ENCODE peak calls at places on chromosomes 12 and 14, in eight cellular contexts. U is OCI-LY7; M is dorsolateral prefrontal cortex; R is naive thymus-derived CD4-positive, alpha-beta T cell; J is H9; V is tibial artery; Z is heart left ventricle; X is GM23248. B is an unnamed sample.

GRCh38 chr14:85165091-85165490 is 364.9 kb upstream of the FLRT2 start:
- DNase-seq in U (no peak), M (no peak), R (no peak), J (no peak), V (no peak), Z (peak), X (no peak), B (no peak)

GRCh38 chr12:107319536-107320030 is 226.2 kb upstream of the CRY1 start:
- DNase-seq in U (no peak), M (no peak), R (peak), J (no peak), V (no peak), Z (no peak), X (peak), B (no peak)

GRCh38 chr14:101077511-101078074 is 174.1 kb upstream of the RTL1 start:
- DNase-seq in U (no peak), M (peak), R (no peak), J (peak), V (peak), Z (no peak), X (peak), B (no peak)

GRCh38 chr14:74503973-74504335 is 10.4 kb downstream of the ISCA2 start:
- DNase-seq in U (no peak), M (no peak), R (no peak), J (no peak), V (no peak), Z (no peak), X (no peak), B (no peak)

GRCh38 chr14:51410846-51411245 is 170.8 kb downstream of the TMX1 start:
- DNase-seq in U (no peak), M (no peak), R (no peak), J (no peak), V (no peak), Z (no peak), X (no peak), B (no peak)

GRCh38 chr12:28088566-28089277 is 101.5 kb upstream of the CCDC91 start:
- DNase-seq in U (no peak), M (no peak), R (no peak), J (no peak), V (no peak), Z (no peak), X (peak), B (no peak)

GRCh38 chr12:120229071-120229582 is 28.2 kb upstream of the RPLP0 start:
- DNase-seq in U (peak), M (no peak), R (no peak), J (no peak), V (no peak), Z (peak), X (no peak), B (no peak)

GRCh38 chr12:126676426-126676825 is 1590.5 kb upstream of the TMEM132C start:
- DNase-seq in U (no peak), M (no peak), R (no peak), J (no peak), V (no peak), Z (no peak), X (no peak), B (no peak)

GRCh38 chr12:44876554-44877275 is 600 bp upstream of the NELL2 start:
- DNase-seq in U (peak), M (peak), R (peak), J (peak), V (no peak), Z (no peak), X (peak), B (no peak)

GRCh38 chr12:66131067-66131688 is 628 bp upstream of the LLPH start:
- DNase-seq in U (no peak), M (no peak), R (no peak), J (no peak), V (no peak), Z (no peak), X (peak), B (no peak)

GRCh38 chr12:29634057-29634456 is 136.6 kb upstream of the OVCH1 start:
- DNase-seq in U (no peak), M (no peak), R (no peak), J (no peak), V (no peak), Z (no peak), X (peak), B (no peak)

GRCh38 chr14:96682401-96682800 is 114.8 kb upstream of the VRK1 start:
- DNase-seq in U (no peak), M (no peak), R (no peak), J (no peak), V (no peak), Z (no peak), X (peak), B (no peak)

GRCh38 chr14:86462193-86462592 is 932.2 kb downstream of the FLRT2 start:
- DNase-seq in U (peak), M (no peak), R (no peak), J (peak), V (no peak), Z (no peak), X (peak), B (no peak)

GRCh38 chr12:32230607-32230982 is 123.9 kb downstream of the BICD1 start:
- DNase-seq in U (peak), M (no peak), R (no peak), J (no peak), V (no peak), Z (no peak), X (no peak), B (no peak)

GRCh38 chr12:46110220-46110700 is 119.9 kb upstream of the SCAF11 start:
- DNase-seq in U (peak), M (no peak), R (no peak), J (no peak), V (no peak), Z (peak), X (no peak), B (no peak)

GRCh38 chr12:120529641-120530314 is 820 bp upstream of the COQ5 start:
- DNase-seq in U (peak), M (peak), R (no peak), J (peak), V (no peak), Z (no peak), X (peak), B (no peak)

GRCh38 chr12:64889434-64890216 is 65.2 kb downstream of the TBC1D30 start:
- DNase-seq in U (no peak), M (no peak), R (no peak), J (peak), V (no peak), Z (no peak), X (no peak), B (no peak)

GRCh38 chr12:1934831-1935230 is 16.4 kb upstream of the CACNA2D4 start:
- DNase-seq in U (no peak), M (no peak), R (no peak), J (no peak), V (no peak), Z (no peak), X (no peak), B (no peak)

GRCh38 chr14:38282941-38283340 is 27.0 kb upstream of the CLEC14A start:
- DNase-seq in U (no peak), M (no peak), R (no peak), J (no peak), V (no peak), Z (no peak), X (no peak), B (no peak)

GRCh38 chr14:90677484-90678045 is 138.7 kb downstream of the TTC7B start:
- DNase-seq in U (no peak), M (no peak), R (peak), J (no peak), V (no peak), Z (no peak), X (peak), B (no peak)

GRCh38 chr14:86321151-86321550 is 791.2 kb downstream of the FLRT2 start:
- DNase-seq in U (peak), M (no peak), R (no peak), J (no peak), V (no peak), Z (no peak), X (no peak), B (no peak)

GRCh38 chr12:25200703-25201102 is 5.7 kb downstream of the ETFRF1 start:
- DNase-seq in U (no peak), M (no peak), R (no peak), J (no peak), V (no peak), Z (no peak), X (peak), B (no peak)

GRCh38 chr12:108570743-108571603 is 8.6 kb downstream of the ISCU start:
- DNase-seq in U (peak), M (no peak), R (peak), J (no peak), V (no peak), Z (no peak), X (peak), B (no peak)

GRCh38 chr12:89033062-89033461 is 319.2 kb downstream of the DUSP6 start:
- DNase-seq in U (no peak), M (no peak), R (no peak), J (no peak), V (no peak), Z (no peak), X (no peak), B (no peak)

GRCh38 chr14:90567991-90568390 is 171.2 kb downstream of the CALM1 start:
- DNase-seq in U (no peak), M (no peak), R (no peak), J (no peak), V (no peak), Z (no peak), X (no peak), B (no peak)

GRCh38 chr12:93100610-93101009 is 171.5 kb upstream of the EEA1 start:
- DNase-seq in U (no peak), M (no peak), R (no peak), J (no peak), V (no peak), Z (no peak), X (peak), B (no peak)

GRCh38 chr12:124484526-124484953 is 82.9 kb downstream of the NCOR2 start:
- DNase-seq in U (peak), M (no peak), R (no peak), J (no peak), V (no peak), Z (no peak), X (no peak), B (no peak)

GRCh38 chr12:9221476-9221875 is 13.3 kb upstream of the PZP start:
- DNase-seq in U (no peak), M (no peak), R (no peak), J (no peak), V (no peak), Z (no peak), X (no peak), B (no peak)

GRCh38 chr12:57170408-57170807 is 23.0 kb upstream of the LRP1-AS start:
- DNase-seq in U (no peak), M (no peak), R (no peak), J (no peak), V (no peak), Z (no peak), X (no peak), B (no peak)

GRCh38 chr12:57173683-57174082 is 26.3 kb upstream of the LRP1-AS start:
- DNase-seq in U (no peak), M (no peak), R (no peak), J (no peak), V (no peak), Z (no peak), X (no peak), B (no peak)

GRCh38 chr12:57169969-57170368 is 22.6 kb upstream of the LRP1-AS start:
- DNase-seq in U (no peak), M (no peak), R (no peak), J (no peak), V (no peak), Z (no peak), X (no peak), B (no peak)

GRCh38 chr12:57173089-57173488 is 25.7 kb upstream of the LRP1-AS start:
- DNase-seq in U (peak), M (no peak), R (no peak), J (peak), V (no peak), Z (no peak), X (peak), B (no peak)

DNA sequence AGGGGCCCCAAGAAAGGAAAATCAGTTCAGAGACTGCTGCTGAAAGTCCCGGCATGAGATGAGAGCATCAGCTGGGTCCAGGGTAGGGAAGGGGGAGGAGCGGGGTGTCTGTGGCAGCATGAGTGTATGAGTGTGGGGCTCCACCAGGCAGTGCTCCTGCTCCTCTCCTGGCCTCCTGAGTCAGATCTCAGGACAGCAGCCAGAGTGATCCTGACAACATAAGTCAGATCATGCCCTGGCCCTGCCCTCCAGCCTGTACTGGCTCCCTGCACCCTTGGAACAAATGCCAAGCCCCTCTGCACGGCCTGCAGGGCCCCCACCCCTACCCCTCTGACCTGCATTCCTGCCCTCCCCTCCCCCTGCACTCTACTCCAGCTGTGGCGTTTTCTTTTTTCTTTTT is 24.2 kb upstream of the LRP1-AS start:
- DNase-seq in U (no peak), M (no peak), R (no peak), J (no peak), V (peak), Z (no peak), X (peak), B (peak)
- H3K27ac ChIP-seq in U (no peak), M (no peak), R (no peak), J (no peak), V (peak), Z (no peak), X (peak), B (peak)

DNA sequence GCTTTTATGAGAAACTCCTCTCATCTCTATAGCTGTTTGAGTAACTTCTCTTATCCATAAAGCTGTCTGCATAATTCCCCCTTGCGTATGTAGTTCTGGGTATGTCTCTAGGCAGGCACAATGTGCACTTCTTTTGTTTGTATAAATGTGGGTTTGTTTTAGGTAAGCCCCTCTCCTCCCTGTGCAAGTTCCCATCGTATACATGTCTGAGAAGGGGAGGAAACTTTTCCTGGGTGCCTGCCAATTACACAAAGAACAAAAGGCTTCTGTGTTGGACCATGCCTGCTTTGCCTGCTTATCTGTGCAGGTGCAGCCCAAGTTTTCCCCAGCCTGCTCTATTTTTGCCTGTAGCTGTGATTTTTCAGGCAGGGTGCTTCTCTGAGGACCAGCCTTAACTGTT is 96.7 kb downstream of the CCER1 start:
- DNase-seq in U (no peak), M (peak), R (no peak), J (no peak), V (no peak), Z (no peak), X (no peak), B (no peak)
- H3K27ac ChIP-seq in U (no peak), M (no peak), R (no peak), J (no peak), V (no peak), Z (no peak), X (no peak), B (no peak)

GRCh38 chr12:55847033-55847432 is 4.3 kb upstream of the MMP19 start:
- DNase-seq in U (no peak), M (no peak), R (no peak), J (no peak), V (peak), Z (no peak), X (peak), B (peak)

GRCh38 chr12:55843431-55843830 is 695 bp upstream of the MMP19 start:
- DNase-seq in U (no peak), M (no peak), R (no peak), J (peak), V (no peak), Z (no peak), X (no peak), B (no peak)

GRCh38 chr12:55847603-55848329 is 5.0 kb upstream of the MMP19 start:
- DNase-seq in U (no peak), M (no peak), R (no peak), J (no peak), V (peak), Z (peak), X (peak), B (peak)

GRCh38 chr12:55845785-55846496 is 3.2 kb upstream of the MMP19 start:
- DNase-seq in U (no peak), M (no peak), R (no peak), J (no peak), V (no peak), Z (peak), X (peak), B (no peak)

GRCh38 chr12:55845349-55845748 is 2.6 kb upstream of the MMP19 start:
- DNase-seq in U (no peak), M (no peak), R (no peak), J (no peak), V (no peak), Z (no peak), X (no peak), B (no peak)
- H3K27ac ChIP-seq in U (no peak), M (no peak), R (no peak), J (no peak), V (no peak), Z (peak), X (peak), B (no peak)

DNA sequence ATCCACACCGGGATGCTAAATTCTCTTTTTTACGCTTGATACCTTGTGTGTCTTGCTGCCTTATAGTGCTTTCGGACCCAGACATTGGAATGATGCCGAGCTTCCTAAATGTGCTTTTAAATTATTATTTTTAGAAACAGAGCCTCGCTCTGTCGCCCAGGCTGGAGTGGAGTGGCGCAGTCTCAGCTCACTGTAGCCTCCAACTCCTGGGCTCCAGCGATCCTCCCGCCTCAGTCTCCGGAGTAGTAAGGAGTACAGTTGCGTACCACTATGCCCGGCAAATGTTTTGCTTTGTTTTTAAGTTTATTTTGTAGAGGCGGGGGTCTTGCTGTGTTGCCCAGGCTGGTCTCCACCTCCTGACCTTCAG is 489 bp upstream of the EML5 start:
- DNase-seq in U (no peak), M (peak), R (no peak), J (no peak), V (no peak), Z (no peak), X (no peak), B (no peak)
- H3K27ac ChIP-seq in U (peak), M (peak), R (peak), J (no peak), V (peak), Z (no peak), X (no peak), B (peak)